ENCODE peak calls at places on chromosome 20, in six cellular contexts. H, A, K, J, L and U are unnamed samples.

GRCh38 chr20:13800728-13801134 is 15.9 kb downstream of the NDUFAF5 start:
- DNase-seq in H (peak), A (peak), K (no peak), J (no peak), L (no peak), U (no peak)

GRCh38 chr20:9515761-9516657 is 1.6 kb downstream of the LAMP5 start:
- DNase-seq in H (no peak), A (no peak), K (no peak), J (no peak), L (no peak), U (no peak)

GRCh38 chr20:22584630-22584921 is 204 bp upstream of the FOXA2 start:
- DNase-seq in H (no peak), A (no peak), K (no peak), J (no peak), L (no peak), U (no peak)

GRCh38 chr20:43840382-43841070 is 74.1 kb upstream of the TOX2 start:
- DNase-seq in H (no peak), A (no peak), K (peak), J (peak), L (no peak), U (peak)

GRCh38 chr20:63491078-63491477 is 7.8 kb downstream of the EEF1A2 start:
- DNase-seq in H (no peak), A (no peak), K (no peak), J (no peak), L (no peak), U (no peak)

GRCh38 chr20:63505723-63506122 is 6.8 kb upstream of the EEF1A2 start:
- DNase-seq in H (no peak), A (no peak), K (no peak), J (no peak), L (no peak), U (no peak)

GRCh38 chr20:56513096-56513806 is 11.3 kb upstream of the FAM209A start:
- DNase-seq in H (no peak), A (no peak), K (no peak), J (no peak), L (no peak), U (no peak)

GRCh38 chr20:63517376-63518309 is 2.9 kb upstream of the PPDPF start:
- DNase-seq in H (no peak), A (no peak), K (no peak), J (no peak), L (no peak), U (no peak)

GRCh38 chr20:38307371-38308046 is 3.6 kb downstream of the BPI start:
- DNase-seq in H (no peak), A (no peak), K (no peak), J (no peak), L (no peak), U (peak)

GRCh38 chr20:35434085-35435005 is 3.7 kb downstream of the GDF5 start:
- DNase-seq in H (no peak), A (no peak), K (no peak), J (no peak), L (no peak), U (no peak)

GRCh38 chr20:32893878-32894483 is 35.3 kb downstream of the EFCAB8 start:
- DNase-seq in H (peak), A (no peak), K (no peak), J (no peak), L (peak), U (peak)